ENCODE peak calls at places on chromosomes 5 and 9, in nine cellular contexts. L is NCI-H460; I is amniotic stem cell; D is AG08396; A is lower leg skin; N is stimulated activated CD8-positive, alpha-beta memory T cell treated with anti-CD3 and anti-CD28 coated beads, Interleukin-2, amount 100 ng/mL, for 48 hours; Q is smooth muscle cell of the brain vasculature; X is stomach; J is lower lobe of right lung. Z is an unnamed sample.

GRCh38 chr9:127949827-127950512 is 12.3 kb upstream of the DPM2 start:
- DNase-seq in N (no peak), D (no peak), I (no peak), L (no peak), X (no peak), J (no peak), Q (no peak), A (no peak), Z (no peak)

GRCh38 chr5:115068239-115069086 is 101.2 kb downstream of the TRIM36 start:
- DNase-seq in D (no peak), N (no peak), Q (no peak), L (peak; percentile 23), A (no peak), X (no peak), I (no peak), J (no peak), Z (no peak)

GRCh38 chr5:89044665-89045200 is 161.7 kb upstream of the MEF2C start:
- DNase-seq in Q (no peak), D (no peak), N (no peak), L (no peak), J (no peak), I (no peak), X (no peak), A (no peak), Z (no peak)

GRCh38 chr5:163459888-163460561 is at the start of gene NUDCD2:
- DNase-seq in A (peak; percentile 97), X (peak; percentile 95), L (peak; percentile 99), Q (peak; percentile 97), I (peak; percentile 95), N (peak; percentile 94), J (peak; percentile 97), D (peak; percentile 92), Z (peak; percentile 94)

GRCh38 chr9:121564861-121565260 is 65.2 kb upstream of the GGTA1 start:
- DNase-seq in L (no peak), N (no peak), Q (no peak), X (peak; percentile 36), I (no peak), D (no peak), J (no peak), A (no peak), Z (no peak)

GRCh38 chr9:78563269-78563668 is 266.3 kb downstream of the PSAT1 start:
- DNase-seq in L (no peak), A (no peak), N (no peak), X (no peak), Q (no peak), I (no peak), D (no peak), J (no peak), Z (no peak)

GRCh38 chr9:77820293-77820954 is 172.3 kb upstream of the GNA14 start:
- DNase-seq in I (no peak), X (no peak), Q (no peak), D (peak; percentile 37), A (no peak), N (no peak), J (no peak), L (peak; percentile 63), Z (no peak)

GRCh38 chr9:98881356-98881755 is 62.4 kb upstream of the COL15A1 start:
- DNase-seq in I (no peak), N (no peak), L (no peak), X (no peak), D (no peak), J (no peak), A (no peak), Q (no peak), Z (no peak)

GRCh38 chr9:93336720-93337119 is 114.8 kb upstream of the FAM120A start:
- DNase-seq in A (no peak), N (no peak), D (no peak), I (no peak), X (no peak), J (no peak), Q (no peak), L (no peak), Z (no peak)

GRCh38 chr9:70480405-70480980 is 66.0 kb upstream of the KLF9 start:
- DNase-seq in X (peak; percentile 87), Q (peak; percentile 91), N (no peak), L (peak; percentile 75), I (no peak), D (peak; percentile 57), J (peak; percentile 87), A (peak; percentile 94), Z (no peak)

GRCh38 chr5:39224196-39224754 is 4.9 kb upstream of the FYB1 start:
- DNase-seq in X (peak; percentile 63), D (no peak), A (no peak), Q (no peak), N (no peak), L (peak; percentile 2), J (peak; percentile 55), I (no peak), Z (no peak)

GRCh38 chr9:130578865-130579737 is at the start of gene FUBP3:
- DNase-seq in D (peak; percentile 98), I (peak; percentile 74), L (peak; percentile 89), J (peak; percentile 95), N (peak; percentile 90), Q (peak; percentile 45), X (peak; percentile 94), A (peak; percentile 91), Z (peak; percentile 94)

GRCh38 chr5:6729400-6730310 is 16.4 kb downstream of the TENT4A start:
- DNase-seq in N (no peak), Q (no peak), J (no peak), X (peak; percentile 51), D (no peak), L (no peak), A (no peak), I (no peak), Z (no peak)

GRCh38 chr5:15074651-15075050 is 203.1 kb upstream of the ANKH start:
- DNase-seq in D (peak; percentile 14), L (no peak), I (no peak), J (no peak), X (no peak), Q (no peak), N (no peak), A (no peak), Z (no peak)

GRCh38 chr9:12882430-12882829 is 107.6 kb downstream of the LURAP1L start:
- DNase-seq in D (no peak), J (no peak), L (no peak), A (peak; percentile 19), I (no peak), Q (peak; percentile 28), N (no peak), X (no peak), Z (no peak)

GRCh38 chr5:54616031-54616430 is 98.5 kb downstream of the SNX18 start:
- DNase-seq in Q (no peak), D (peak; percentile 56), J (no peak), N (no peak), L (no peak), A (peak; percentile 85), X (peak; percentile 43), I (no peak), Z (no peak)

GRCh38 chr5:3684118-3684517 is 88.5 kb downstream of the IRX1 start:
- DNase-seq in N (no peak), Q (no peak), I (no peak), D (no peak), X (no peak), A (no peak), J (no peak), L (no peak), Z (no peak)

GRCh38 chr9:83754383-83754977 is 46.7 kb upstream of the UBQLN1 start:
- DNase-seq in A (no peak), N (no peak), I (no peak), D (no peak), Q (no peak), J (no peak), L (no peak), X (no peak), Z (no peak)

GRCh38 chr9:70475211-70475610 is 60.8 kb upstream of the KLF9 start:
- DNase-seq in J (no peak), D (no peak), I (no peak), N (no peak), L (no peak), X (peak; percentile 30), Q (no peak), A (peak; percentile 66), Z (no peak)

GRCh38 chr9:95506692-95507455 is 9.9 kb downstream of the PTCH1 start:
- DNase-seq in D (peak; percentile 63), I (no peak), L (peak; percentile 37), A (no peak), J (no peak), X (peak; percentile 54), N (no peak), Q (no peak), Z (no peak)

GRCh38 chr5:133032852-133033742 is 6.7 kb upstream of the ZCCHC10 start:
- DNase-seq in Q (no peak), I (no peak), N (no peak), L (no peak), D (no peak), J (no peak), X (no peak), A (no peak), Z (no peak)

GRCh38 chr9:14096182-14096922 is 217.6 kb downstream of the NFIB start:
- DNase-seq in Q (peak; percentile 41), I (no peak), N (no peak), L (no peak), J (no peak), A (no peak), X (peak; percentile 45), D (no peak), Z (no peak)

GRCh38 chr9:34197756-34198711 is 19.2 kb downstream of the UBAP1 start:
- DNase-seq in L (no peak), Q (no peak), X (peak; percentile 45), N (no peak), I (no peak), D (no peak), J (no peak), A (no peak), Z (no peak)

GRCh38 chr5:43041669-43042175 is 1.6 kb upstream of the ANXA2R start:
- DNase-seq in N (no peak), X (peak; percentile 58), I (peak; percentile 67), D (peak; percentile 52), L (peak; percentile 52), A (peak; percentile 41), J (peak; percentile 79), Q (no peak), Z (no peak)

GRCh38 chr5:145925353-145925752 is 11.0 kb upstream of the SH3RF2 start:
- DNase-seq in Q (no peak), L (peak; percentile 91), J (no peak), N (no peak), D (peak; percentile 47), A (no peak), I (peak; percentile 34), X (no peak), Z (peak; percentile 56)

GRCh38 chr5:138000102-138000723 is 32.7 kb downstream of the FAM13B start:
- DNase-seq in J (no peak), X (no peak), I (no peak), D (no peak), A (no peak), N (no peak), Q (no peak), L (peak; percentile 34), Z (no peak)

GRCh38 chr5:149799965-149800516 is 69.9 kb downstream of the PPARGC1B start:
- DNase-seq in J (no peak), I (no peak), N (no peak), D (no peak), L (no peak), A (no peak), X (no peak), Q (no peak), Z (no peak)

GRCh38 chr5:132466453-132467291 is 23.9 kb downstream of the IRF1 start:
- DNase-seq in X (peak; percentile 51), L (no peak), N (peak; percentile 42), D (no peak), A (no peak), I (no peak), J (peak; percentile 83), Q (no peak), Z (no peak)

GRCh38 chr5:14472986-14473567 is 108.5 kb upstream of the OTULINL start:
- DNase-seq in D (no peak), I (no peak), J (no peak), X (no peak), Q (no peak), L (no peak), N (no peak), A (no peak), Z (no peak)

Z was measured in HTR-8/SVneo.